ENCODE peak calls at places on chromosomes 2 and 18, in four cellular contexts. One of them, this sample, is unnamed.
A peak's percentile ranks its signal among the peaks of the same experiment; 100 is the strongest.

GRCh38 chr18:9354256-9354655 is 19.7 kb downstream of the TWSG1 start:
- DNase-seq in HepG2: no peak
- DNase-seq in K562: no peak
- DNase-seq in GM12878: peak; percentile 61
- DNase-seq in this sample: no peak

GRCh38 chr2:53104263-53104662 is 663.3 kb upstream of the CHAC2 start:
- DNase-seq in GM12878: no peak
- DNase-seq in HepG2: peak; percentile 90
- DNase-seq in K562: no peak
- DNase-seq in this sample: no peak

GRCh38 chr2:12325806-12326205 is 390.9 kb upstream of the TRIB2 start:
- DNase-seq in HepG2: no peak
- DNase-seq in K562: no peak
- DNase-seq in GM12878: no peak
- DNase-seq in this sample: no peak

GRCh38 chr2:24382363-24383021 is 22.2 kb upstream of the ITSN2 start:
- DNase-seq in K562: peak; percentile 67
- DNase-seq in HepG2: no peak
- DNase-seq in GM12878: no peak
- DNase-seq in this sample: peak; percentile 64

GRCh38 chr2:75238670-75239330 is 39.5 kb upstream of the TACR1 start:
- DNase-seq in K562: no peak
- DNase-seq in HepG2: no peak
- DNase-seq in GM12878: no peak
- DNase-seq in this sample: no peak

GRCh38 chr2:216696751-216697560 is 1.6 kb upstream of the IGFBP5 start:
- DNase-seq in HepG2: no peak
- DNase-seq in K562: peak; percentile 11
- DNase-seq in GM12878: no peak
- DNase-seq in this sample: no peak

GRCh38 chr2:147214900-147215299 is 629.9 kb upstream of the ACVR2A start:
- DNase-seq in GM12878: no peak
- DNase-seq in K562: no peak
- DNase-seq in HepG2: no peak
- DNase-seq in this sample: no peak

GRCh38 chr2:4066217-4066616 is 362.8 kb downstream of the DCDC2C start:
- DNase-seq in K562: no peak
- DNase-seq in GM12878: no peak
- DNase-seq in HepG2: no peak
- DNase-seq in this sample: no peak

GRCh38 chr2:209726311-209726710 is 45.3 kb upstream of the UNC80 start:
- DNase-seq in HepG2: no peak
- DNase-seq in GM12878: no peak
- DNase-seq in K562: no peak
- DNase-seq in this sample: no peak

GRCh38 chr2:25586726-25587144 is 86.6 kb downstream of the DTNB start:
- DNase-seq in HepG2: no peak
- DNase-seq in GM12878: peak; percentile 92
- DNase-seq in K562: no peak
- DNase-seq in this sample: no peak

GRCh38 chr18:50182516-50182915 is 12.4 kb downstream of the MYO5B start:
- DNase-seq in K562: no peak
- DNase-seq in GM12878: no peak
- DNase-seq in HepG2: no peak
- DNase-seq in this sample: no peak

GRCh38 chr18:34847408-34847807 is 137.3 kb downstream of the DTNA start:
- DNase-seq in GM12878: no peak
- DNase-seq in HepG2: no peak
- DNase-seq in K562: no peak
- DNase-seq in this sample: no peak

GRCh38 chr2:217851191-217852020 is 151.4 kb downstream of the TNS1 start:
- DNase-seq in GM12878: no peak
- DNase-seq in HepG2: no peak
- DNase-seq in K562: no peak
- DNase-seq in this sample: no peak

GRCh38 chr18:49274188-49274714 is 186.2 kb downstream of the DYM start:
- DNase-seq in HepG2: no peak
- DNase-seq in GM12878: no peak
- DNase-seq in K562: no peak
- DNase-seq in this sample: no peak

GRCh38 chr2:51413726-51414125 is 381.8 kb upstream of the NRXN1 start:
- DNase-seq in HepG2: no peak
- DNase-seq in GM12878: no peak
- DNase-seq in K562: no peak
- DNase-seq in this sample: no peak

GRCh38 chr2:176924909-176925548 is 287.6 kb upstream of the HNRNPA3 start:
- DNase-seq in GM12878: no peak
- DNase-seq in HepG2: no peak
- DNase-seq in K562: no peak
- DNase-seq in this sample: no peak
- TF ChIP-seq NR2C2 in GM12878: no peak
- TF ChIP-seq NR2C2 in HepG2: no peak
- TF ChIP-seq NR2C2 in K562: no peak
- TF ChIP-seq NR2C2 in this sample: no peak

GRCh38 chr2:240884221-240884620 is 11.7 kb downstream of the MAB21L4 start:
- DNase-seq in HepG2: no peak
- DNase-seq in K562: no peak
- DNase-seq in GM12878: no peak
- DNase-seq in this sample: no peak
- TF ChIP-seq NR2C2 in HepG2: no peak
- TF ChIP-seq NR2C2 in K562: no peak
- TF ChIP-seq NR2C2 in GM12878: no peak
- TF ChIP-seq NR2C2 in this sample: no peak

DNA sequence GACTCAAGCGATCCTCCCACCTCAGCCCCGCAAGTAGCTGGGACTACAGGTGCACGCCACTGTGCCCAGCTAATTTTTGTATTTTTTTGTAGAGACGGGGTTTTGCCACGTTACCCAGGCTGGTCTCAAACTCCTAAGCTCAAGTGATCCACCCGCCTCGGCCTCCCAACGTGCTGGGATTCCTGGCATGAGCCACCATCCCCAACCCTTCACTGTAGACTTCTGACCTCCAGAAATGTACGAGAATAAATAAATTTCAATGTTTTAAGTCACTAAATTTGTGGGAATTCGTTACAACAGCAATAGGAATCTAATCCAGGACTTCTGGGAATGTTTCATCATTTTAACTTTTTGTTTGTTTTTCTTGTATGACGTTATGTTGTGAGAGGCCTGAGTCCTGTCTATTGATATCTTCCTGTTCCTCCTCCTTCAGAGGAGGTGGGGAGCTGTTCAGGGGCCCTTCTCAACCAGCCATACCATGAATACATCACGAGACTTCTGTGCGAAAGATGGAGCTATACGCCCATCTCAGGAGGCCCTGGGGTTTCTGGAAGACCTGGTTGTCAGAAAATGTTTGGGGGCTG is 40.0 kb downstream of the TEX44 start:
- DNase-seq in HepG2: no peak
- DNase-seq in GM12878: no peak
- DNase-seq in K562: no peak
- DNase-seq in this sample: no peak
- TF ChIP-seq NR2C2 in HepG2: no peak
- TF ChIP-seq NR2C2 in GM12878: no peak
- TF ChIP-seq NR2C2 in K562: no peak
- TF ChIP-seq NR2C2 in this sample: no peak

GRCh38 chr2:8753609-8754008 is 71.8 kb downstream of the ID2 start:
- DNase-seq in K562: no peak
- DNase-seq in HepG2: no peak
- DNase-seq in GM12878: peak; percentile 19
- DNase-seq in this sample: no peak
- TF ChIP-seq NR2C2 in K562: no peak
- TF ChIP-seq NR2C2 in HepG2: no peak
- TF ChIP-seq NR2C2 in GM12878: no peak
- TF ChIP-seq NR2C2 in this sample: no peak

GRCh38 chr18:13145636-13146190 is 72.8 kb upstream of the LDLRAD4 start:
- DNase-seq in K562: no peak
- DNase-seq in HepG2: peak; percentile 31
- DNase-seq in GM12878: no peak
- DNase-seq in this sample: no peak
- TF ChIP-seq NR2C2 in K562: no peak
- TF ChIP-seq NR2C2 in HepG2: no peak
- TF ChIP-seq NR2C2 in GM12878: no peak
- TF ChIP-seq NR2C2 in this sample: no peak